ENCODE peak calls at places on chromosomes 12 and 14, in eight cellular contexts. H, J, S, A, F, T, U and V are unnamed samples.

GRCh38 chr12:111158992-111159391 is 209.9 kb downstream of the PHETA1 start:
- DNase-seq in H (no peak), J (no peak), S (no peak), A (no peak), F (no peak), T (no peak), U (no peak), V (no peak)

GRCh38 chr12:10668526-10668925 is 5.3 kb downstream of the STYK1 start:
- DNase-seq in H (no peak), J (no peak), S (no peak), A (no peak), F (no peak), T (no peak), U (no peak), V (no peak)

GRCh38 chr12:51678086-51678724 is 87.2 kb downstream of the SCN8A start:
- DNase-seq in H (peak; percentile 64), J (peak; percentile 82), S (peak; percentile 77), A (no peak), F (no peak), T (peak; percentile 37), U (peak; percentile 44), V (peak; percentile 54)

GRCh38 chr12:71607494-71608330 is 55.9 kb downstream of the ZFC3H1 start:
- DNase-seq in H (no peak), J (no peak), S (peak; percentile 13), A (no peak), F (no peak), T (no peak), U (peak; percentile 19), V (no peak)

GRCh38 chr12:22728989-22729388 is 104.0 kb downstream of the ETNK1 start:
- DNase-seq in H (no peak), J (no peak), S (no peak), A (no peak), F (no peak), T (no peak), U (peak; percentile 62), V (peak; percentile 13)

GRCh38 chr12:52692253-52692652 is 11.1 kb downstream of the KRT77 start:
- DNase-seq in H (no peak), J (no peak), S (peak; percentile 41), A (no peak), F (no peak), T (no peak), U (peak; percentile 64), V (no peak)

GRCh38 chr14:37406095-37406494 is 189.0 kb downstream of the FOXA1 start:
- DNase-seq in H (no peak), J (no peak), S (no peak), A (no peak), F (no peak), T (no peak), U (no peak), V (no peak)

GRCh38 chr12:92764820-92765219 is 62.0 kb downstream of the PLEKHG7 start:
- DNase-seq in H (no peak), J (no peak), S (no peak), A (no peak), F (no peak), T (no peak), U (no peak), V (peak; percentile 34)

GRCh38 chr12:93803408-93803807 is 126.2 kb downstream of the CRADD start:
- DNase-seq in H (peak; percentile 92), J (peak; percentile 84), S (no peak), A (no peak), F (no peak), T (peak; percentile 31), U (peak; percentile 10), V (peak; percentile 89)

GRCh38 chr12:47604474-47604873 is 101.4 kb downstream of the RPAP3 start:
- DNase-seq in H (no peak), J (no peak), S (no peak), A (no peak), F (no peak), T (no peak), U (no peak), V (no peak)

GRCh38 chr12:121814429-121815119 is 10.8 kb downstream of the SETD1B start:
- DNase-seq in H (no peak), J (no peak), S (no peak), A (no peak), F (no peak), T (no peak), U (no peak), V (no peak)

GRCh38 chr14:32601908-32602307 is 272.8 kb downstream of the AKAP6 start:
- DNase-seq in H (peak; percentile 70), J (peak; percentile 67), S (no peak), A (no peak), F (no peak), T (no peak), U (no peak), V (no peak)

GRCh38 chr14:103091041-103091882 is 3.3 kb upstream of the EXOC3L4 start:
- DNase-seq in H (peak; percentile 31), J (peak; percentile 60), S (peak; percentile 66), A (no peak), F (peak; percentile 87), T (peak; percentile 41), U (peak; percentile 84), V (no peak)

GRCh38 chr12:71642264-71642663 is 21.4 kb downstream of the ZFC3H1 start:
- DNase-seq in H (no peak), J (no peak), S (peak; percentile 76), A (no peak), F (no peak), T (no peak), U (no peak), V (no peak)

GRCh38 chr12:81953541-81953940 is 194.4 kb upstream of the PPFIA2 start:
- DNase-seq in H (no peak), J (no peak), S (no peak), A (no peak), F (no peak), T (no peak), U (no peak), V (peak; percentile 13)

GRCh38 chr12:10392394-10392930 is 2.6 kb upstream of the KLRK1 start:
- DNase-seq in H (peak; percentile 98), J (peak; percentile 92), S (no peak), A (peak; percentile 81), F (no peak), T (peak; percentile 18), U (no peak), V (peak; percentile 98)

GRCh38 chr12:108846320-108846719 is 11.1 kb downstream of the SSH1 start:
- DNase-seq in H (peak; percentile 80), J (peak; percentile 48), S (no peak), A (no peak), F (no peak), T (peak; percentile 50), U (no peak), V (no peak)

GRCh38 chr12:29223936-29224921 is 75.2 kb downstream of the FAR2 start:
- DNase-seq in H (no peak), J (peak; percentile 34), S (no peak), A (no peak), F (no peak), T (no peak), U (no peak), V (peak; percentile 45)

GRCh38 chr14:51849095-51849494 is 11.3 kb upstream of the GNG2 start:
- DNase-seq in H (no peak), J (peak; percentile 51), S (no peak), A (no peak), F (no peak), T (no peak), U (no peak), V (no peak)

GRCh38 chr12:88946377-88946997 is 366.2 kb upstream of the KITLG start:
- DNase-seq in H (peak; percentile 98), J (peak; percentile 71), S (no peak), A (no peak), F (no peak), T (no peak), U (no peak), V (peak; percentile 75)

GRCh38 chr12:76006028-76006916 is 25.3 kb downstream of the PHLDA1 start:
- DNase-seq in H (no peak), J (no peak), S (no peak), A (no peak), F (no peak), T (no peak), U (no peak), V (no peak)

GRCh38 chr12:82425241-82425640 is 66.9 kb downstream of the METTL25 start:
- DNase-seq in H (peak; percentile 74), J (peak; percentile 45), S (no peak), A (no peak), F (no peak), T (no peak), U (no peak), V (peak; percentile 81)

GRCh38 chr14:88481089-88481488 is 73.7 kb downstream of the PTPN21 start:
- DNase-seq in H (no peak), J (no peak), S (no peak), A (no peak), F (no peak), T (no peak), U (no peak), V (no peak)

GRCh38 chr14:48771717-48772116 is 814.5 kb downstream of the RPS29 start:
- DNase-seq in H (no peak), J (no peak), S (no peak), A (no peak), F (no peak), T (peak; percentile 43), U (no peak), V (no peak)

GRCh38 chr12:38956337-38956736 is 50.9 kb upstream of the CPNE8 start:
- DNase-seq in H (no peak), J (no peak), S (no peak), A (no peak), F (no peak), T (no peak), U (no peak), V (peak; percentile 61)

GRCh38 chr12:125983094-125983783 is 918.0 kb downstream of the AACS start:
- DNase-seq in H (no peak), J (peak; percentile 11), S (peak; percentile 65), A (no peak), F (peak; percentile 35), T (no peak), U (peak; percentile 97), V (peak; percentile 78)
- TF ChIP-seq CTCF in H (no peak), J (no peak), S (no peak), A (no peak), F (no peak), T (no peak), U (peak; percentile 7), V (no peak)

GRCh38 chr12:106917503-106917902 is 38.2 kb upstream of the TMEM263 start:
- DNase-seq in H (no peak), J (no peak), S (no peak), A (no peak), F (no peak), T (no peak), U (no peak), V (no peak)
- H3K4me3 ChIP-seq in H (no peak overlapping the region), J (no peak overlapping the region), S (no peak overlapping the region), A (no peak overlapping the region), F (no peak overlapping the region), T (no peak overlapping the region), U (no peak overlapping the region), V (no peak overlapping the region)

DNA sequence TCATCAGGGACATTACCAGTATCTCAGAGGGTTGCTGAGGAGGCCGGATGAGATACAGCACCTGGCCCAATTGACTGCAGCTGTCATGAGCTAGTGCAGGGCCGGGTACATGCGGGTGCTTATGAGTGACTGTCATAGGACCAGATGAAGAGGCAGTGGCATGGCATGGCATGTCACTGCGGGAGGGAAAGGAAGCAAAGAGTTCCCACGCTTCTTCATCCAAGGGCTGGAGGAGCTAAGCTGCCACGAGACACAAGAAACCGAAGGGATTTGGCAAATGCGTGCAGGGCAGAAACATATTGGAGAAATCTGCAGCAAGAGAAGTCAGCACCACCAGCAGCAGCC is 10.7 kb upstream of the GPX2 start:
- DNase-seq in H (no peak), J (no peak), S (no peak), A (no peak), F (no peak), T (no peak), U (no peak), V (no peak)
- TF ChIP-seq CTCF in H (no peak), J (no peak), S (no peak), A (no peak), F (no peak), T (no peak), U (no peak), V (no peak)

GRCh38 chr12:43988838-43989560 is 153.1 kb downstream of the TMEM117 start:
- DNase-seq in H (no peak), J (peak; percentile 6), S (no peak), A (no peak), F (no peak), T (no peak), U (no peak), V (no peak)
- H3K4me3 ChIP-seq in H (no peak overlapping the region), J (no peak overlapping the region), S (no peak overlapping the region), A (no peak overlapping the region), F (no peak overlapping the region), T (no peak overlapping the region), U (no peak overlapping the region), V (no peak overlapping the region)